ENCODE peak calls at places on chromosomes 12 and 14, in seven cellular contexts. Z, W, K, T, P, C and S are unnamed samples.

GRCh38 chr14:105039458-105040205 is 18.7 kb upstream of the CDCA4 start:
- DNase-seq in Z (no peak), P (no peak), C (no peak), T (no peak), K (no peak), W (no peak), S (no peak)

GRCh38 chr14:67269338-67270060 is 28.3 kb downstream of the PALS1 start:
- DNase-seq in Z (peak), K (no peak), C (no peak), W (no peak), P (peak), T (peak), S (no peak)

GRCh38 chr14:90587252-90587910 is 190.6 kb downstream of the CALM1 start:
- DNase-seq in P (no peak), Z (no peak), C (no peak), W (no peak), K (no peak), T (no peak), S (no peak)

GRCh38 chr12:54416908-54417603 is 2.0 kb downstream of the ITGA5 start:
- DNase-seq in W (no peak), P (no peak), K (no peak), C (no peak), Z (no peak), T (no peak), S (no peak)

GRCh38 chr12:64186789-64187188 is 35.3 kb downstream of the KICS2 start:
- DNase-seq in C (no peak), Z (no peak), W (no peak), T (no peak), K (no peak), P (no peak), S (no peak)

GRCh38 chr12:64451687-64452558 is at the start of gene TBK1:
- DNase-seq in T (peak), W (peak), K (peak), P (peak), C (peak), Z (peak), S (peak)

GRCh38 chr12:124336184-124336437 is 41.2 kb downstream of the RFLNA start:
- DNase-seq in K (no peak), Z (no peak), T (no peak), W (no peak), C (no peak), P (no peak), S (no peak)

GRCh38 chr12:57006809-57007475 is 596 bp upstream of the ZBTB39 start:
- DNase-seq in P (no peak), K (no peak), T (no peak), C (no peak), Z (no peak), W (no peak), S (no peak)

GRCh38 chr14:74539503-74539902 is 45.9 kb downstream of the ISCA2 start:
- DNase-seq in P (no peak), C (no peak), T (no peak), Z (no peak), W (no peak), K (no peak), S (no peak)

GRCh38 chr12:68998036-68998435 is 65.1 kb upstream of the CPM start:
- DNase-seq in Z (no peak), C (no peak), W (no peak), P (no peak), K (no peak), T (no peak), S (no peak)

GRCh38 chr12:66823857-66824570 is 145.1 kb upstream of the GRIP1 start:
- DNase-seq in T (no peak), P (peak), W (no peak), Z (peak), C (no peak), K (no peak), S (no peak)